ENCODE peak calls at places on chromosomes 2 and 18, in four cellular contexts. G is B cell, Q is chondrocyte, C is K562. P is an unnamed sample.

GRCh38 chr18:79476031-79476917 is 80.5 kb downstream of the NFATC1 start:
- DNase-seq in G (no peak), Q (peak), C (no peak), P (no peak)

GRCh38 chr2:234905547-234906260 is 46.1 kb upstream of the SH3BP4 start:
- DNase-seq in G (no peak), Q (no peak), C (no peak), P (no peak)

GRCh38 chr2:233349005-233349998 is 5.0 kb upstream of the DGKD start:
- DNase-seq in G (peak), Q (no peak), C (no peak), P (no peak)

GRCh38 chr2:113791697-113792590 is 35.5 kb upstream of the SLC35F5 start:
- DNase-seq in G (no peak), Q (no peak), C (no peak), P (peak)

GRCh38 chr2:228535396-228535795 is 353.9 kb upstream of the SPHKAP start:
- DNase-seq in G (no peak), Q (no peak), C (no peak), P (no peak)

GRCh38 chr2:60794271-60794863 is 38.3 kb downstream of the PAPOLG start:
- DNase-seq in G (no peak), Q (no peak), C (peak), P (no peak)

GRCh38 chr2:201298462-201298861 is 38.1 kb downstream of the CASP8 start:
- DNase-seq in G (no peak), Q (no peak), C (no peak), P (no peak)

GRCh38 chr2:215711484-215712034 is 275.7 kb upstream of the FN1 start:
- DNase-seq in G (no peak), Q (no peak), C (no peak), P (no peak)

GRCh38 chr18:38321262-38321661 is 755.7 kb upstream of the CELF4 start:
- DNase-seq in G (no peak), Q (no peak), C (no peak), P (no peak)
- TF ChIP-seq CTCF in G (no peak), Q (no peak), C (no peak), P (no peak)

GRCh38 chr2:221019668-221020067 is 552.4 kb downstream of the EPHA4 start:
- DNase-seq in G (no peak), Q (no peak), C (no peak), P (no peak)
- TF ChIP-seq CTCF in G (no peak), Q (no peak), C (no peak), P (no peak)

GRCh38 chr2:241775223-241776177 is 1.1 kb upstream of the GAL3ST2 start:
- DNase-seq in G (peak), Q (peak), C (no peak), P (no peak)
- TF ChIP-seq CTCF in G (no peak), Q (no peak), C (no peak), P (no peak)

GRCh38 chr2:136118819-136119716 is 1.1 kb upstream of the CXCR4 start:
- DNase-seq in G (peak), Q (no peak), C (peak), P (no peak)

GRCh38 chr2:136116813-136117390 is 1.0 kb downstream of the CXCR4 start:
- DNase-seq in G (peak), Q (no peak), C (no peak), P (no peak)

GRCh38 chr2:136117909-136118818 is at the start of gene CXCR4:
- DNase-seq in G (peak), Q (no peak), C (peak), P (no peak)

GRCh38 chr2:136116111-136116812 is 1.7 kb downstream of the CXCR4 start:
- DNase-seq in G (peak), Q (no peak), C (no peak), P (no peak)

GRCh38 chr2:136117391-136117841 is 533 bp downstream of the CXCR4 start:
- DNase-seq in G (peak), Q (no peak), C (peak), P (no peak)
- TF ChIP-seq CTCF in G (no peak), Q (peak), C (no peak), P (no peak)

GRCh38 chr2:52974127-52974526 is 793.5 kb upstream of the CHAC2 start:
- DNase-seq in G (no peak), Q (no peak), C (no peak), P (no peak)

DNA sequence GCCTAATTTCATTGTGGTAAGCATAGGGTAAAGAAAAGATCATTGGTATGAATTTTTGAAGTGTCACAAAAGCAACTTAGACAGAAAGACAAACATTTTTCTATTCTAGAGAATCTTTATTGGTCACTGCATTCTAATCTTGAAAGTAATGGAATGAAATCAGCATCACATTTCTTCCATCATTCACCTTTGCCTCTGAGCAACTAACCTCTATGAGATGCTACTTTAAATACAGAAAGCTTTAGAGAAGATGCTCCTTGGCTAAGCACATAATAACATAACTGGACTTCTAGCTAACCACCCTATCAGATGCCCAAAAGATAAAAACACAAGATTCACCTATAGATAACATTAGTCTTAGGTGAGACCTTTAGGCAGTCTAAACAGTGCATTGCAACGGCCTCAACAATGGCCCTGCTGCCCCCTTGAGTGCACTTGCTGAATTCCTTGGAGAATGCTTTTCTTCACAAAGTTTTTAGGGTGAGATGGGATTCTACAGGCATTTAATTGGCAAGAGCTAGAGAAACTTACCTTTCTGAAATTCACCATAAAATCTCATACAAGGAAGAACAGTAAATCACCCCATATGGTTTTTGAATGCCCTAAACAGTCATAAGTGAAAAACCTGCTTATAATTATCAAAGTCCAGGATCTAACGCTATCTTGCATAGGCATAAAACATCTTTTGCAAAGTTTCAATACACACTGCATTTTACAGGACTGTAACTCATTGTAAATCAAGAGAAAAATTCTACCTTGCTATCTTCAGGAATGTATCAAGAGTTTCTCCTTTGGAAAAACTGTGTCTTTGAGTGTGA is 791.3 kb upstream of the CHAC2 start:
- DNase-seq in G (no peak), Q (no peak), C (no peak), P (no peak)
- TF ChIP-seq CTCF in G (no peak), Q (peak), C (no peak), P (peak)

DNA sequence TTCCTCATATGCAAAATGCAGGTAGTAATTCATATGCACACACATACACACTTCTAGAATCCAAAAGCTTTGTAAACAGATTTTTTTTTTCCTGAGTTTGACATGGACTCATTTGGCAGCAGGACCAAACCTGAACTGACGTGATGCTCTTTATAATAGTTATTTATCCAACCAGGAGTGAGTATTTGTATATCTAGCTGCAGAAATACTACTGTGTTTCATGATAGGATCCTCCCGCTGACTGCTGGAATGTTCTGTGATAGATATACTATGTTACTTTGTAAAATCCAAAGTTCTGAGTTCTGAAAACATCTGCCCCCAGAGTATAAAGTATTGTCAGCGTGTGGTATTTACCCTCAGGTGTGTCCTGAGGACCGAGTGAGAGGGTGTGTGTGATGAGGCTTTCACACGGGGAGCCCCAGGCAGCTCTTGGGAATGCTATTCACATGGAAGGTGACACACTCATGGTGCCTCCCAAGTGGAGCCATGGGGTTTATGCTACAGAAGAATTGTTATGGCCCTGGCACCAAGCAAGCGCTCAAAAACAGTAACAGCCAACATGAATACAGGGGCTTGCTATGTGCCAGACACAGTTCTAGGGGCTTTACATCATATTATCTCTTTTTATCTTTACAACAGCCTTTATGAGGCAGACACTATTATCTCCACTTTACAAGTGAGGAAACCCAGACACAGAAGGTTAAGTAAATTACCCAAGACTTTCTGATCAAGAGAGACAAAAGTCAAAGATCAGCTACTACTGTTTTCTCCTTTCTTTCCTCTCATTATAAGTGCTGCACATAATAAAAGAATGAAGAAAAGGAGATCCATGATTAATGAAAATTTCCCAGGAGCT is 16.7 kb upstream of the TXNDC2 start:
- DNase-seq in G (no peak), Q (no peak), C (no peak), P (no peak)
- TF ChIP-seq CTCF in G (no peak), Q (no peak), C (no peak), P (no peak)

GRCh38 chr2:43389581-43390466 is 163.4 kb upstream of the ZFP36L2 start:
- DNase-seq in G (no peak), Q (no peak), C (no peak), P (no peak)
- TF ChIP-seq CTCF in G (no peak), Q (no peak), C (no peak), P (no peak)

GRCh38 chr2:196241175-196241574 is 69.8 kb upstream of the STK17B start:
- DNase-seq in G (no peak), Q (no peak), C (no peak), P (no peak)
- TF ChIP-seq CTCF in G (no peak), Q (no peak), C (no peak), P (no peak)

GRCh38 chr2:151616760-151617339 is 117.4 kb downstream of the NEB start:
- DNase-seq in G (no peak), Q (no peak), C (no peak), P (no peak)
- TF ChIP-seq CTCF in G (no peak), Q (no peak), C (no peak), P (no peak)

DNA sequence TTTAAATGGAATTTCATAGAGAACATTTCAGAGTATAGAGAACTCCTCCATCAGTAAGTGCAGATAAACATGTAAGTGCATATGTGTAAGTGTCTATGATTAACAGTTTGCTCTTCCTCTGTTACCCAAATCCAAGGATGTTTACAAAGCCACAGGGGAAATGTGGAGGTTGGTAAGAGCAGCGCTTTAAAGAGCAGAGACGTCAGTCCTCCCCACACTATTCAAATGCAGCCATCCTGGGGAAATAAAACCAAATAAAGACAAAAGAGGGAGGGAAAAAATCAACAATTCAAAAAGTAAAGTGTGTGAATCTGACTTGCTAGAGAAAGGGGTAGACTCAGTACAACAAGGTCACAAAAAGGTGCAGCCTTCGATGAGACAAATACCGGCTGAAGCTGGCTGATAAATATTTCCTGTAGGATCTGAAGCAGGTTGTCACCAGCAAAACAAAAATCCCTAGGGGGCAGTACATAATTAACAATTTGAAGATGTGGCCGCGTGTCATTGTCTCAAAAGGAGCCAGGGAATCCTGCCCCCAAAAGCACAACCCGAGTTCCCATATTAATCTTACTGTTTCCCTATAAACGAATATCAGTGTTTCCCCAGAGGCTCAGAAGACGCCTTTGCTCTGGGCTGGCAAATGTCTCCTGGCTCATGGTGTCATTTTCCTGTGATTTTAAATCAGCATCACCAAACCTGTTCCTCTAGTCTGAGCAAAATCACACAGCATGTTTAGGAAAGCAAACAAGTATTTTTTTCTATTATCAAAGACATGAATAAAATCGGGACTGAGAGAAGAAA is 216.5 kb downstream of the CDCA7 start:
- DNase-seq in G (no peak), Q (no peak), C (no peak), P (no peak)
- TF ChIP-seq CTCF in G (no peak), Q (peak), C (peak), P (peak)

P was measured in AG09319.